ENCODE peak calls at places on chromosomes 16 and 17, in five cellular contexts. One of them, this sample, is unnamed.

GRCh38 chr16:2019919-2020831 is 590 bp downstream of the NPW start:
- DNase-seq in GM12878: no peak
- DNase-seq in HepG2: no peak
- DNase-seq in H1: no peak
- DNase-seq in K562: peak; percentile 54
- DNase-seq in this sample: peak; percentile 51

GRCh38 chr17:39996789-39997188 is 16.2 kb downstream of the PSMD3 start:
- DNase-seq in HepG2: no peak
- DNase-seq in K562: peak; percentile 52
- DNase-seq in GM12878: no peak
- DNase-seq in H1: no peak
- DNase-seq in this sample: no peak

GRCh38 chr16:65751622-65752598 is 614.6 kb upstream of the CDH5 start:
- DNase-seq in K562: no peak
- DNase-seq in HepG2: no peak
- DNase-seq in GM12878: no peak
- DNase-seq in H1: no peak
- DNase-seq in this sample: no peak

GRCh38 chr16:79380990-79381389 is 219.5 kb downstream of the MAF start:
- DNase-seq in GM12878: no peak
- DNase-seq in K562: no peak
- DNase-seq in H1: no peak
- DNase-seq in HepG2: no peak
- DNase-seq in this sample: no peak

GRCh38 chr16:62089715-62090114 is 53.5 kb upstream of the CDH8 start:
- DNase-seq in K562: no peak
- DNase-seq in H1: no peak
- DNase-seq in HepG2: no peak
- DNase-seq in GM12878: no peak
- DNase-seq in this sample: no peak

GRCh38 chr16:27365142-27366089 is 36.6 kb upstream of the IL21R start:
- DNase-seq in HepG2: peak; percentile 58
- DNase-seq in K562: no peak
- DNase-seq in GM12878: no peak
- DNase-seq in H1: no peak
- DNase-seq in this sample: no peak

GRCh38 chr17:75011788-75012319 is 616 bp upstream of the MRPL58 start:
- DNase-seq in HepG2: peak; percentile 74
- DNase-seq in K562: peak; percentile 8
- DNase-seq in GM12878: no peak
- DNase-seq in H1: no peak
- DNase-seq in this sample: no peak

GRCh38 chr17:81388612-81389367 is 6.5 kb upstream of the BAHCC1 start:
- DNase-seq in HepG2: peak; percentile 53
- DNase-seq in K562: no peak
- DNase-seq in H1: no peak
- DNase-seq in GM12878: no peak
- DNase-seq in this sample: peak; percentile 44

GRCh38 chr16:30557950-30558788 is at the start of gene ZNF764:
- DNase-seq in HepG2: peak; percentile 99
- DNase-seq in K562: peak; percentile 83
- DNase-seq in H1: peak; percentile 86
- DNase-seq in GM12878: peak; percentile 84
- DNase-seq in this sample: peak; percentile 96

GRCh38 chr16:28974007-28974436 is 556 bp upstream of the SPNS1 start:
- DNase-seq in GM12878: no peak
- DNase-seq in K562: peak; percentile 71
- DNase-seq in H1: peak; percentile 15
- DNase-seq in HepG2: peak; percentile 70
- DNase-seq in this sample: peak; percentile 78

GRCh38 chr16:68921654-68922053 is 78.3 kb downstream of the TANGO6 start:
- DNase-seq in GM12878: no peak
- DNase-seq in K562: no peak
- DNase-seq in HepG2: peak; percentile 61
- DNase-seq in H1: no peak
- DNase-seq in this sample: no peak

GRCh38 chr16:22425036-22425801 is 50.8 kb upstream of the CDR2 start:
- DNase-seq in K562: no peak
- DNase-seq in H1: no peak
- DNase-seq in GM12878: no peak
- DNase-seq in HepG2: no peak
- DNase-seq in this sample: no peak

GRCh38 chr16:28168991-28169554 is 42.7 kb downstream of the XPO6 start:
- DNase-seq in GM12878: no peak
- DNase-seq in H1: no peak
- DNase-seq in HepG2: no peak
- DNase-seq in K562: no peak
- DNase-seq in this sample: no peak

GRCh38 chr16:87062569-87063442 is 254.4 kb downstream of the C16orf95 start:
- DNase-seq in GM12878: no peak
- DNase-seq in H1: no peak
- DNase-seq in K562: peak; percentile 96
- DNase-seq in HepG2: peak; percentile 49
- DNase-seq in this sample: peak; percentile 82

GRCh38 chr16:27676807-27677206 is 126.9 kb downstream of the KATNIP start:
- DNase-seq in K562: no peak
- DNase-seq in H1: no peak
- DNase-seq in HepG2: no peak
- DNase-seq in GM12878: no peak
- DNase-seq in this sample: no peak

GRCh38 chr16:85249418-85249817 is 137.1 kb upstream of the CIBAR2 start:
- DNase-seq in H1: no peak
- DNase-seq in GM12878: no peak
- DNase-seq in K562: no peak
- DNase-seq in HepG2: no peak
- DNase-seq in this sample: no peak

GRCh38 chr17:72349011-72349410 is 228.2 kb downstream of the SOX9 start:
- DNase-seq in H1: no peak
- DNase-seq in HepG2: no peak
- DNase-seq in GM12878: no peak
- DNase-seq in K562: no peak
- DNase-seq in this sample: no peak

GRCh38 chr16:53091508-53092211 is 36.9 kb downstream of the CHD9 start:
- DNase-seq in K562: no peak
- DNase-seq in HepG2: no peak
- DNase-seq in GM12878: peak; percentile 72
- DNase-seq in H1: no peak
- DNase-seq in this sample: peak; percentile 57

GRCh38 chr17:68097161-68097805 is 61.7 kb downstream of the KPNA2 start:
- DNase-seq in HepG2: peak; percentile 71
- DNase-seq in GM12878: no peak
- DNase-seq in K562: no peak
- DNase-seq in H1: no peak
- DNase-seq in this sample: no peak

GRCh38 chr17:40309938-40310510 is 1.0 kb downstream of the RARA start:
- DNase-seq in K562: no peak
- DNase-seq in HepG2: no peak
- DNase-seq in H1: no peak
- DNase-seq in GM12878: no peak
- DNase-seq in this sample: no peak

GRCh38 chr16:27425961-27426360 is 24.0 kb downstream of the IL21R start:
- DNase-seq in HepG2: no peak
- DNase-seq in H1: no peak
- DNase-seq in K562: no peak
- DNase-seq in GM12878: no peak
- DNase-seq in this sample: no peak

GRCh38 chr17:65270932-65271700 is 133.9 kb downstream of the RGS9 start:
- DNase-seq in HepG2: no peak
- DNase-seq in K562: no peak
- DNase-seq in GM12878: no peak
- DNase-seq in H1: no peak
- DNase-seq in this sample: no peak

GRCh38 chr17:37828313-37829124 is 83.7 kb upstream of the HNF1B start:
- DNase-seq in HepG2: no peak
- DNase-seq in K562: peak; percentile 68
- DNase-seq in GM12878: no peak
- DNase-seq in H1: no peak
- DNase-seq in this sample: no peak

GRCh38 chr16:84371553-84371865 is 3.2 kb downstream of the ATP2C2 start:
- DNase-seq in H1: no peak
- DNase-seq in GM12878: no peak
- DNase-seq in K562: no peak
- DNase-seq in HepG2: no peak
- DNase-seq in this sample: no peak

GRCh38 chr16:51048544-51048943 is 102.5 kb downstream of the SALL1 start:
- DNase-seq in HepG2: no peak
- DNase-seq in H1: no peak
- DNase-seq in GM12878: no peak
- DNase-seq in K562: peak; percentile 45
- DNase-seq in this sample: no peak

DNA sequence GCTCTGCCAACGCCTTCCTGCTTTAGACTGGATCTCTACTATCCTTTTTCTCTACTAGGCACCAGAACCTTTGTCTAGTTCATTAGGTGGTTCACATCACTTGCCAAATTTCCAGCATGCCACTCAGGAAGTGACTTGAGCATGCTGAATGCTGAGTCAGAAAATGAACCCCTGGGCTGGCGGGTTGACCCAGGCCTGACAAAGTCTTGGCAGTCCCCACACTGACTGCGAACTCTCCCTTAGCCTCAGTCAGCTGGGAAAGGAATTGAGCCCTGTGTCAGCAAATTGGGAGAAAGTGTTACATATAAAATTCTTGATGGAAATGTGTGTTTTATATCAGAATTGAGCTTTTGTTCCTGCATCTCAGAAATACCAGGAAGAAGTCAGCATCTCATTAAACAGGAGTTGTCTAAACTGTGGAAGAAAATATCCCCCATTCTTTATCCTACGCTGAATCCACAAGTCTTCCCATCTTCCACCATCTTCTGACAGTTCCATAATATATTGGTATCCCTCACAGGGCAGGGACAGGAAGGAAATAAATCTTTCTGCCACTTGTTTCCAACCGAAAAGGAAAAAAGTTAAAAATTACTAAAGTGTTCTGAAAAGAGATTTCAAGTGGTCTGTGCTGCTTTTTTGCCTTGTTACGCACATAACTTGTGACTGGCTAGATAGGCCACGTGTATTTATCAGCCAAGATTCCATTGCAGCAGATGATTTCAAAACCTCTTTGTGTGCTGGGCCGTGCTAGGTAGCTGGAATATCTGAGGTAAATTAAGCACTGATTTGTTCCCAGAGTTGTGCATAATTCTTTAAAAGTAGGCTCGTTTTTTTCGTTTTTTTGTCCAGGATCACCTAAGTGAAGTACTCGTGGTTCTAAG is 16.7 kb upstream of the SLC12A3 start:
- DNase-seq in GM12878: no peak
- DNase-seq in K562: no peak
- DNase-seq in H1: no peak
- DNase-seq in HepG2: no peak
- DNase-seq in this sample: peak; percentile 7
- TF ChIP-seq SP1 in GM12878: no peak
- TF ChIP-seq SP1 in K562: no peak
- TF ChIP-seq SP1 in H1: no peak
- TF ChIP-seq SP1 in HepG2: no peak
- TF ChIP-seq SP1 in this sample: no peak

GRCh38 chr16:88535857-88536222 is 34.4 kb upstream of the ZC3H18 start:
- DNase-seq in H1: no peak
- DNase-seq in K562: no peak
- DNase-seq in HepG2: no peak
- DNase-seq in GM12878: no peak
- DNase-seq in this sample: no peak
- TF ChIP-seq CREB1 in H1: no peak
- TF ChIP-seq CREB1 in K562: no peak
- TF ChIP-seq CREB1 in HepG2: no peak
- TF ChIP-seq CREB1 in GM12878: no peak
- TF ChIP-seq CREB1 in this sample: no peak

DNA sequence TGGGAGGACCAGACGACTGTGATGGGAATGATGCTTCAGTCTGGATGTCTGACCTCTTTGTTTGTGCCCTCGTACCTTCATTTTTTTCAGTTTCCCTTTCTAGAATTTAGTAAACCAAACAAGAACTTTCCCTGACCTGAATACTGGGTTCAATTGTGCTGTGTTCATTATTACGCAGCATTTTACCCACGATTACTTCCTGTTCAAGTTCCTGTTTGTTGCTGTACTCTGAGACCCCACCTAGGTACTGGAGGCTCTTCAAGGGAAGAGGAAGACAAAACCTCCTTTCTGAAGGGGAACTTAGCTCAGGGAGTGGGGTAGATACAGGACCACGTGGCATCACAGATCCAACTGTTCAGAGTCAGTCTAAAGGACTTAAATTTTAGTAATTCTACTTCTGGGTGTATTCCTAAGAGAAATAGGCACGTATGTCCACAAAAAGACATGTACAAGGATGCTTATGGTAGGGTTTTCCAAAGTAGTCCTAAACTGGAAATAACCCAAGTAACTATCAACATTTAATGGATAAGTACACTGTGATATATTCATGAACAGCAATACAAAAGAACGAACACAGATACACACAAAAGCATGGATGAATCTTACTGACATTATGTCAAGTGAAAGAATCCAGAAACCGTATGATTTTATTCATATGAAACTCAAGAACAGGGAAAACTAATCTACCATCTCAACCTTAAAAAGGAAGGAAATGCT is 9.1 kb upstream of the PRKCB start:
- DNase-seq in H1: no peak
- DNase-seq in GM12878: peak; percentile 79
- DNase-seq in HepG2: no peak
- DNase-seq in K562: no peak
- DNase-seq in this sample: no peak
- TF ChIP-seq SP1 in H1: no peak
- TF ChIP-seq SP1 in GM12878: no peak
- TF ChIP-seq SP1 in HepG2: no peak
- TF ChIP-seq SP1 in K562: no peak
- TF ChIP-seq SP1 in this sample: no peak

DNA sequence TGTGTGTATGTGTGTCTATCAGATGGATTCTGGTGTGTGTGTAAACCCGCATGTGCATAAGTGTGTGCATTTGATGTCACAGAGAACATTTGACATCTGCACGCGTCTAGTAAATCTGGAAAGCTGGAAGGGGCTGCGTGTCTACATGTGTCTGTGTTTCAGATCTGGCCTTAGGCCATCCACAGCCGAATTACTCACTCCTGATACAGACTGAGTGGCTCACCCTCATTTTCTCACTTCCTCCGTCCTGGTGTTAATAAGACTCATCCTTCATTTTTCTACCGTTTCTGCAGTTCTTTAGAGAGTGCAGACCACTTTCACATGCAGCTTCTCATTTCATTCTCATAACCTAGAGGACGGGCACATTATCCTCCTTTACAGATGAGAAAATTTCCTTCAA is 491.6 kb downstream of the CDH13 start:
- DNase-seq in GM12878: no peak
- DNase-seq in H1: no peak
- DNase-seq in K562: no peak
- DNase-seq in HepG2: no peak
- DNase-seq in this sample: no peak
- TF ChIP-seq CREB1 in GM12878: no peak
- TF ChIP-seq CREB1 in H1: no peak
- TF ChIP-seq CREB1 in K562: no peak
- TF ChIP-seq CREB1 in HepG2: no peak
- TF ChIP-seq CREB1 in this sample: no peak